ENCODE peak calls at places on chromosomes 7 and 10, in ten cellular contexts. B, T, N, E, X, R, J, A, Y and L are unnamed samples.
A peak's percentile ranks its signal among the peaks of the same experiment; 100 is the strongest.

GRCh38 chr10:71255817-71256660 is 43.7 kb downstream of the UNC5B start:
- DNase-seq in B (no peak), T (no peak), N (peak; percentile 51), E (peak; percentile 72), X (peak; percentile 81), R (peak; percentile 43), J (no peak), A (no peak), Y (no peak), L (no peak)

GRCh38 chr7:31882187-31882586 is 188.0 kb downstream of the PDE1C start:
- DNase-seq in B (no peak), T (no peak), N (no peak), E (no peak), X (peak; percentile 27), R (no peak), J (no peak), A (no peak), Y (no peak), L (peak; percentile 56)

GRCh38 chr10:47112612-47113011 is 187.4 kb upstream of the GDF10 start:
- DNase-seq in B (no peak), T (no peak), N (no peak), E (no peak), X (no peak), R (no peak), J (no peak), A (no peak), Y (no peak), L (no peak)

GRCh38 chr10:70726909-70727495 is 54.7 kb downstream of the ADAMTS14 start:
- DNase-seq in B (no peak), T (no peak), N (no peak), E (no peak), X (no peak), R (no peak), J (no peak), A (no peak), Y (no peak), L (no peak)

GRCh38 chr7:66330961-66331360 is 125.8 kb downstream of the TPST1 start:
- DNase-seq in B (peak; percentile 70), T (no peak), N (peak; percentile 83), E (peak; percentile 69), X (no peak), R (no peak), J (no peak), A (no peak), Y (no peak), L (no peak)

GRCh38 chr7:5695037-5695708 is 86.3 kb downstream of the RNF216 start:
- DNase-seq in B (no peak), T (peak; percentile 39), N (no peak), E (peak; percentile 64), X (peak; percentile 69), R (no peak), J (peak; percentile 86), A (no peak), Y (peak; percentile 40), L (no peak)

GRCh38 chr10:122151121-122151694 is 119.9 kb upstream of the BTBD16 start:
- DNase-seq in B (no peak), T (no peak), N (no peak), E (no peak), X (no peak), R (no peak), J (no peak), A (no peak), Y (no peak), L (no peak)

GRCh38 chr7:53811555-53812079 is 730.6 kb upstream of the VSTM2A start:
- DNase-seq in B (no peak), T (no peak), N (no peak), E (no peak), X (no peak), R (no peak), J (no peak), A (no peak), Y (no peak), L (no peak)

GRCh38 chr7:98998821-98999725 is 120.7 kb downstream of the TRRAP start:
- DNase-seq in B (peak; percentile 22), T (no peak), N (no peak), E (peak; percentile 29), X (no peak), R (no peak), J (no peak), A (no peak), Y (no peak), L (no peak)

GRCh38 chr10:110141747-110142625 is 65.4 kb upstream of the MXI1 start:
- DNase-seq in B (peak; percentile 90), T (no peak), N (no peak), E (no peak), X (no peak), R (no peak), J (no peak), A (no peak), Y (no peak), L (no peak)

GRCh38 chr10:13831711-13832110 is 244.9 kb downstream of the PRPF18 start:
- DNase-seq in B (no peak), T (peak; percentile 40), N (no peak), E (no peak), X (no peak), R (no peak), J (no peak), A (no peak), Y (no peak), L (no peak)

GRCh38 chr7:37448057-37448636 is 517 bp downstream of the ELMO1 start:
- DNase-seq in B (peak; percentile 56), T (no peak), N (no peak), E (peak; percentile 44), X (peak; percentile 13), R (no peak), J (no peak), A (peak; percentile 43), Y (no peak), L (peak; percentile 80)

GRCh38 chr7:74606101-74606908 is 51.2 kb upstream of the GTF2I start:
- DNase-seq in B (peak; percentile 72), T (peak; percentile 14), N (peak; percentile 83), E (peak; percentile 49), X (peak; percentile 65), R (peak; percentile 63), J (peak; percentile 35), A (no peak), Y (peak; percentile 22), L (peak; percentile 68)